ENCODE peak calls at places on chromosomes 7 and 10, in ten cellular contexts. V is GM20000; A is CD8-positive, alpha-beta memory T cell; U is thoracic aorta; C is T follicular helper cell; B is NCI-H2029 treated with DMSO at 0.1 percent for 48 hours; O is NCI-H524; K is GM12878; Q is AG09309; Y is activated T-helper 1 cell treated with Interleukin-2 at 50 U/mL for 16 hours. N is an unnamed sample.

GRCh38 chr7:139936760-139937310 is 107.8 kb downstream of the TBXAS1 start:
- DNase-seq in U (no peak), A (no peak), Y (no peak), C (no peak), Q (peak), B (no peak), K (no peak), V (no peak), O (no peak), N (peak)

GRCh38 chr10:120156614-120157274 is 264.2 kb downstream of the SEC23IP start:
- DNase-seq in K (peak), Y (no peak), V (no peak), C (no peak), Q (no peak), O (no peak), B (no peak), U (no peak), A (no peak), N (no peak)

GRCh38 chr10:127118024-127118423 is 78.4 kb downstream of the INSYN2A start:
- DNase-seq in B (no peak), Y (no peak), C (no peak), A (no peak), Q (no peak), K (no peak), O (no peak), U (no peak), V (no peak), N (no peak)

GRCh38 chr10:63491558-63492316 is 26.0 kb upstream of the JMJD1C start:
- DNase-seq in C (no peak), Y (no peak), Q (peak), V (no peak), A (no peak), O (no peak), B (no peak), K (no peak), U (no peak), N (peak)

GRCh38 chr10:128072941-128073615 is 53.1 kb downstream of the MKI67 start:
- DNase-seq in Q (no peak), B (no peak), U (no peak), A (no peak), V (no peak), C (no peak), O (no peak), Y (no peak), K (no peak), N (no peak)

GRCh38 chr7:104967088-104967487 is 46.9 kb upstream of the KMT2E start:
- DNase-seq in C (no peak), Q (no peak), A (no peak), V (no peak), K (no peak), Y (no peak), O (no peak), B (no peak), U (no peak), N (no peak)

GRCh38 chr7:142485617-142486226 is 227.9 kb upstream of the PRSS58 start:
- DNase-seq in B (no peak), C (no peak), Y (no peak), V (no peak), A (no peak), K (no peak), O (no peak), U (no peak), Q (no peak), N (no peak)

GRCh38 chr10:69374242-69374641 is 42.5 kb downstream of the TACR2 start:
- DNase-seq in O (no peak), C (no peak), Q (no peak), A (no peak), Y (no peak), B (no peak), K (no peak), U (no peak), V (no peak), N (no peak)

GRCh38 chr7:77450613-77451012 is 34.5 kb upstream of the GSAP start:
- DNase-seq in K (no peak), A (no peak), U (no peak), B (no peak), C (no peak), Q (no peak), Y (no peak), O (no peak), V (no peak), N (no peak)

GRCh38 chr7:6650521-6651011 is 13.4 kb downstream of the ZNF316 start:
- DNase-seq in O (no peak), Q (no peak), C (no peak), K (no peak), B (no peak), U (no peak), Y (no peak), V (no peak), A (no peak), N (no peak)

GRCh38 chr7:148255333-148255732 is 335.2 kb upstream of the C7orf33 start:
- DNase-seq in K (no peak), U (no peak), C (no peak), A (no peak), Q (no peak), B (no peak), O (no peak), Y (no peak), V (no peak), N (no peak)

GRCh38 chr7:116542618-116543017 is 17.8 kb downstream of the CAV1 start:
- DNase-seq in Q (no peak), A (no peak), C (no peak), V (no peak), U (no peak), Y (no peak), K (no peak), O (no peak), B (no peak), N (no peak)

GRCh38 chr10:32056136-32057040 is at the start of gene KIF5B:
- DNase-seq in U (peak), V (peak), K (peak), B (peak), Y (peak), C (peak), Q (no peak), O (no peak), A (peak), N (no peak)

GRCh38 chr10:5833814-5834213 is 20.6 kb upstream of the GDI2 start:
- DNase-seq in O (no peak), A (no peak), C (no peak), K (no peak), Q (no peak), U (no peak), B (no peak), Y (no peak), V (no peak), N (no peak)

GRCh38 chr10:103967433-103968142 is 648 bp downstream of the SLK start:
- DNase-seq in U (no peak), V (peak), Q (no peak), Y (no peak), B (no peak), A (no peak), K (no peak), C (no peak), O (no peak), N (no peak)

GRCh38 chr10:17430647-17431355 is 23.6 kb downstream of the ST8SIA6 start:
- DNase-seq in B (no peak), V (peak), A (peak), K (no peak), U (no peak), Y (peak), Q (peak), O (no peak), C (peak), N (no peak)

GRCh38 chr7:101733713-101734475 is 83.5 kb upstream of the CUX1 start:
- DNase-seq in A (no peak), K (no peak), B (peak), Q (no peak), V (peak), U (no peak), C (no peak), Y (no peak), O (peak), N (no peak)

GRCh38 chr7:37495574-37496184 is 47.0 kb upstream of the ELMO1 start:
- DNase-seq in O (peak), Y (no peak), V (peak), C (no peak), Q (no peak), K (no peak), B (no peak), A (no peak), U (no peak), N (no peak)

GRCh38 chr10:57952741-57953140 is 315.0 kb downstream of the IPMK start:
- DNase-seq in O (no peak), B (no peak), V (no peak), A (no peak), Y (no peak), K (no peak), Q (peak), C (no peak), U (no peak), N (no peak)

GRCh38 chr10:123556736-123557135 is 109.4 kb upstream of the GPR26 start:
- DNase-seq in Q (no peak), B (no peak), A (no peak), Y (no peak), V (no peak), C (no peak), O (no peak), K (no peak), U (no peak), N (no peak)

GRCh38 chr10:108069096-108069495 is 904.6 kb upstream of the SORCS1 start:
- DNase-seq in Q (no peak), U (no peak), K (no peak), B (no peak), O (no peak), Y (no peak), C (no peak), V (no peak), A (no peak), N (no peak)

GRCh38 chr7:103432713-103433112 is 13.3 kb downstream of the SLC26A5 start:
- DNase-seq in B (no peak), C (no peak), O (no peak), Q (no peak), U (no peak), A (no peak), K (peak), Y (no peak), V (no peak), N (no peak)